ENCODE peak calls at places on chromosomes 16 and 17, in four cellular contexts. One of them, this sample, is unnamed.
A peak's percentile ranks its signal among the peaks of the same experiment; 100 is the strongest.

GRCh38 chr17:3213587-3213986 is 6.1 kb downstream of the OR1A1 start:
- DNase-seq in HCT116: peak; percentile 31
- DNase-seq in Panc1: no peak
- DNase-seq in K562: no peak
- DNase-seq in this sample: no peak

GRCh38 chr16:83002351-83003334 is 375.9 kb downstream of the CDH13 start:
- DNase-seq in Panc1: no peak
- DNase-seq in HCT116: no peak
- DNase-seq in K562: no peak
- DNase-seq in this sample: no peak

GRCh38 chr17:40068129-40068581 is 5.4 kb downstream of the THRA start:
- DNase-seq in K562: no peak
- DNase-seq in HCT116: no peak
- DNase-seq in Panc1: no peak
- DNase-seq in this sample: no peak

GRCh38 chr16:28863929-28864886 is 565 bp downstream of the SH2B1 start:
- DNase-seq in HCT116: no peak
- DNase-seq in K562: peak; percentile 84
- DNase-seq in Panc1: no peak
- DNase-seq in this sample: no peak

GRCh38 chr17:75910699-75911098 is 6.0 kb upstream of the MRPL38 start:
- DNase-seq in HCT116: no peak
- DNase-seq in Panc1: no peak
- DNase-seq in K562: no peak
- DNase-seq in this sample: no peak

GRCh38 chr17:9006175-9006767 is 15.0 kb upstream of the NTN1 start:
- DNase-seq in K562: no peak
- DNase-seq in HCT116: no peak
- DNase-seq in Panc1: no peak
- DNase-seq in this sample: no peak

GRCh38 chr17:72719582-72720493 is 372.6 kb downstream of the SLC39A11 start:
- DNase-seq in HCT116: no peak
- DNase-seq in Panc1: no peak
- DNase-seq in K562: no peak
- DNase-seq in this sample: no peak

GRCh38 chr17:75876938-75877751 is 1.2 kb downstream of the TRIM47 start:
- DNase-seq in Panc1: no peak
- DNase-seq in HCT116: peak; percentile 87
- DNase-seq in K562: no peak
- DNase-seq in this sample: peak; percentile 74

GRCh38 chr17:12089809-12090384 is 69.2 kb downstream of the MAP2K4 start:
- DNase-seq in HCT116: no peak
- DNase-seq in K562: peak; percentile 5
- DNase-seq in Panc1: peak; percentile 18
- DNase-seq in this sample: peak; percentile 69

GRCh38 chr17:10743316-10744009 is 13.6 kb upstream of the TMEM220 start:
- DNase-seq in K562: no peak
- DNase-seq in Panc1: no peak
- DNase-seq in HCT116: no peak
- DNase-seq in this sample: no peak

GRCh38 chr16:10961231-10961630 is 16.9 kb downstream of the CLEC16A start:
- DNase-seq in Panc1: no peak
- DNase-seq in K562: no peak
- DNase-seq in HCT116: no peak
- DNase-seq in this sample: no peak

GRCh38 chr17:39904990-39905288 is 13.5 kb downstream of the GSDMB start:
- DNase-seq in Panc1: no peak
- DNase-seq in HCT116: no peak
- DNase-seq in K562: no peak
- DNase-seq in this sample: no peak

GRCh38 chr16:84899414-84899813 is 79.6 kb downstream of the CRISPLD2 start:
- DNase-seq in HCT116: no peak
- DNase-seq in Panc1: no peak
- DNase-seq in K562: no peak
- DNase-seq in this sample: no peak

GRCh38 chr16:14179116-14179515 is 108.0 kb downstream of the MRTFB start:
- DNase-seq in Panc1: no peak
- DNase-seq in K562: no peak
- DNase-seq in HCT116: no peak
- DNase-seq in this sample: no peak

GRCh38 chr17:57269052-57269451 is 12.7 kb downstream of the MSI2 start:
- DNase-seq in HCT116: no peak
- DNase-seq in K562: no peak
- DNase-seq in Panc1: no peak
- DNase-seq in this sample: no peak

GRCh38 chr17:15649861-15650391 is 30.4 kb upstream of the FBXW10B start:
- DNase-seq in Panc1: peak; percentile 77
- DNase-seq in K562: no peak
- DNase-seq in HCT116: peak; percentile 91
- DNase-seq in this sample: no peak

GRCh38 chr17:1574697-1575471 is 12.3 kb upstream of the PITPNA start:
- DNase-seq in Panc1: no peak
- DNase-seq in HCT116: no peak
- DNase-seq in K562: no peak
- DNase-seq in this sample: no peak

GRCh38 chr17:54324813-54325212 is 502.1 kb downstream of the KIF2B start:
- DNase-seq in Panc1: no peak
- DNase-seq in K562: no peak
- DNase-seq in HCT116: no peak
- DNase-seq in this sample: no peak

GRCh38 chr16:66298571-66299120 is 67.8 kb upstream of the CDH5 start:
- DNase-seq in Panc1: no peak
- DNase-seq in HCT116: no peak
- DNase-seq in K562: no peak
- DNase-seq in this sample: no peak

GRCh38 chr17:41329279-41329925 is 13.9 kb upstream of the KRTAP17-1 start:
- DNase-seq in HCT116: peak; percentile 40
- DNase-seq in Panc1: no peak
- DNase-seq in K562: peak; percentile 38
- DNase-seq in this sample: peak; percentile 52

GRCh38 chr17:7438050-7438614 is 1.2 kb upstream of the FGF11 start:
- DNase-seq in HCT116: no peak
- DNase-seq in Panc1: no peak
- DNase-seq in K562: peak; percentile 59
- DNase-seq in this sample: no peak

GRCh38 chr17:6079155-6079554 is 9.0 kb downstream of the WSCD1 start:
- DNase-seq in K562: no peak
- DNase-seq in Panc1: no peak
- DNase-seq in HCT116: no peak
- DNase-seq in this sample: no peak

GRCh38 chr17:41476866-41477815 is 3.8 kb downstream of the KRT35 start:
- DNase-seq in Panc1: no peak
- DNase-seq in K562: no peak
- DNase-seq in HCT116: no peak
- DNase-seq in this sample: no peak

GRCh38 chr17:29608986-29609385 is 13.7 kb downstream of the CORO6 start:
- DNase-seq in HCT116: no peak
- DNase-seq in K562: no peak
- DNase-seq in Panc1: no peak
- DNase-seq in this sample: no peak

GRCh38 chr16:3782566-3782965 is 65.2 kb upstream of the TRAP1 start:
- DNase-seq in Panc1: no peak
- DNase-seq in HCT116: no peak
- DNase-seq in K562: no peak
- DNase-seq in this sample: no peak

GRCh38 chr16:3783516-3783915 is 66.2 kb upstream of the TRAP1 start:
- DNase-seq in Panc1: no peak
- DNase-seq in K562: no peak
- DNase-seq in HCT116: no peak
- DNase-seq in this sample: no peak

GRCh38 chr16:3781421-3781820 is 64.1 kb upstream of the TRAP1 start:
- DNase-seq in HCT116: no peak
- DNase-seq in K562: no peak
- DNase-seq in Panc1: no peak
- DNase-seq in this sample: no peak

GRCh38 chr16:3776316-3776715 is 59.0 kb upstream of the TRAP1 start:
- DNase-seq in Panc1: no peak
- DNase-seq in HCT116: no peak
- DNase-seq in K562: no peak
- DNase-seq in this sample: no peak

GRCh38 chr16:3780570-3780969 is 63.2 kb upstream of the TRAP1 start:
- DNase-seq in Panc1: no peak
- DNase-seq in K562: no peak
- DNase-seq in HCT116: no peak
- DNase-seq in this sample: no peak
- TF ChIP-seq TCF7L2 in Panc1: no peak
- TF ChIP-seq TCF7L2 in K562: no peak
- TF ChIP-seq TCF7L2 in HCT116: no peak
- TF ChIP-seq TCF7L2 in this sample: no peak

DNA sequence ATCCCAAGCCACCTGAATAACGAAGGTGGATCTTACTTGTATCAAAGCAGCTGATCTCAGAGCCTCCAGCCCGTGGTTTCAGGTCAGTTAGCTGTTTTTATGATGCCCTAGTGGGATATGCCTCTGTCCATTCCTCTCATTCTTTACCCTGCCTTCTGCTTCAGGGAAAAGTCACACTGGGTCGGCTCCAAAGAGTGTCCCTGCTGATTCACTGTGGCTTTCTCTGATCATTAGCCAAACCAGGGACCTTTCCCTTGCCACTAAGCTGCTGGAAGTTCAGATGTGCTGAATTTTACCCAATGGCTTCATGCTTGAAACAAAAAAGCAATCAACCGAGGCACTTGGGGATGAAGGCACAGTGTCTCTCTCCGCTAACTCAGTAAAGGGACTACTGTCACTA is 170.2 kb upstream of the SALL1 start:
- DNase-seq in HCT116: no peak
- DNase-seq in Panc1: no peak
- DNase-seq in K562: no peak
- DNase-seq in this sample: no peak
- TF ChIP-seq TCF7L2 in HCT116: no peak
- TF ChIP-seq TCF7L2 in Panc1: no peak
- TF ChIP-seq TCF7L2 in K562: no peak
- TF ChIP-seq TCF7L2 in this sample: no peak

GRCh38 chr17:78563189-78564145 is 13.7 kb downstream of the DNAH17 start:
- DNase-seq in K562: no peak
- DNase-seq in HCT116: no peak
- DNase-seq in Panc1: no peak
- DNase-seq in this sample: peak; percentile 24
- TF ChIP-seq TCF7L2 in K562: no peak
- TF ChIP-seq TCF7L2 in HCT116: no peak
- TF ChIP-seq TCF7L2 in Panc1: no peak
- TF ChIP-seq TCF7L2 in this sample: no peak

GRCh38 chr17:46894476-46895151 is 28.3 kb upstream of the GOSR2 start:
- DNase-seq in K562: peak; percentile 33
- DNase-seq in HCT116: no peak
- DNase-seq in Panc1: no peak
- DNase-seq in this sample: no peak
- TF ChIP-seq TCF7L2 in K562: no peak
- TF ChIP-seq TCF7L2 in HCT116: no peak
- TF ChIP-seq TCF7L2 in Panc1: no peak
- TF ChIP-seq TCF7L2 in this sample: no peak

DNA sequence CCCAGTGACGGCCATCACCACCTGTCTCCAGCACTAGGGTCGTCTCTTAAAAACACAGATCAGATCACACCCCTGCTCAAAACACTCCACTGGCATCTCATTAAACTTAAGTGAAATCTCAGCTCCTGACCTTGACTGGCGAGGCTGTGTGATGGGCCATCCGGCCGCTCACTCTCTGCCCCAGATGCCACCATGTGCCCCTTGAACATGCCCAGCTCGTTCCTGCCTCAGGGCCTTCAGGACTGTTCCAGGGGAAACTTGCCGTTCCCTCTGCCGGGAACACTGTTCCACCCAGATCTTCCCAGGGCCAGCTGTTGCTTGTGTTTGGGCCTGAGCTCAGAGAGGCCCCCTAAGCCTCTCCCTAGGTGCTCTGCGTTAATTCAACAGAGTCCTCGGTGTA is 39.4 kb downstream of the RPH3AL start:
- DNase-seq in HCT116: no peak
- DNase-seq in Panc1: no peak
- DNase-seq in K562: no peak
- DNase-seq in this sample: no peak
- TF ChIP-seq TCF7L2 in HCT116: no peak
- TF ChIP-seq TCF7L2 in Panc1: no peak
- TF ChIP-seq TCF7L2 in K562: no peak
- TF ChIP-seq TCF7L2 in this sample: no peak

GRCh38 chr16:1351582-1352362 is at the start of the genes GNPTG and TSR3:
- DNase-seq in Panc1: no peak
- DNase-seq in K562: peak; percentile 94
- DNase-seq in HCT116: peak; percentile 60
- DNase-seq in this sample: peak; percentile 61
- TF ChIP-seq TCF7L2 in Panc1: no peak
- TF ChIP-seq TCF7L2 in K562: no peak
- TF ChIP-seq TCF7L2 in HCT116: peak; percentile 26
- TF ChIP-seq TCF7L2 in this sample: no peak

DNA sequence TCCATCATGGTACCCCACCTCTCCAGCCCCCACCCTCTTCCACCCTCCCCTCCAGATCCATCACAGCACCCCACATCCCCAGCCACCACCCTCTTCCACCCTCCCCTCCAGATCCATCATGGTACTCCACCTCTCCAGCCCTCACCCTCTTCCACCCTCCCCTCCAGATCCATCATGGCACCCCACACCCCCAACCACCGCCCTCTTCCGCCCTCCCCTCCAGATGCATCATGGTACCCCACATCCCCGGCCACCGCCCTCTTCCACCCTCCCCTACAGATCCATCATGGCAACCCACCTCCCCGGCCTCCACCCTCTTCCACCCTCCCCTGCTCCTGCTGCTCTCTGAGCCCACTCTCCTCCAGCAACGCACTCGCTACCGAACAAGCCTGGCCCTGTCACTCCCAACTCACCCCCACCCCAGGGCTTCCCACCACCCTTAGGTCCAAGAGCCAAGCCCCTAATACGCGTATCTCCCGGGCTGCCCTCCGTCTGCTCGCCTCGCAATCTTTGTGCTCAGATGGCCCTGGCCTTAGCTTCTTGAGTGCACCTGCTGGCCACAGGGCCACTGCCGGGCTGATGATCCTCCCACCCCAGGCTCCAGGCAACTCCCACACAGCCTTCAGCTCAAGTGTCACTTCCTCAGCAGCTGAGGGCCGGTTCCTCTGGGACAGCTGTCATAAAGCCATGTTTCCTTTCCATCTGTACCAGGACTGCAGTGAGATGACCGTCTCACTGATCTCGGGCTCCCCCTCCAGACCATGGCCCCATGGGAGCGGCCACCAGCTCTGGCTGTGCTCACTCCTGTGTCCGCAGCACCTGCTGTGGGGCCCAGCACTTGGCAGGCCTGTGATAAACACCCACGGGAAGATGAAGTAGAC is 25.5 kb downstream of the KDM8 start:
- DNase-seq in Panc1: no peak
- DNase-seq in K562: peak; percentile 38
- DNase-seq in HCT116: no peak
- DNase-seq in this sample: no peak
- TF ChIP-seq TCF7L2 in Panc1: no peak
- TF ChIP-seq TCF7L2 in K562: peak; percentile 74
- TF ChIP-seq TCF7L2 in HCT116: no peak
- TF ChIP-seq TCF7L2 in this sample: no peak

DNA sequence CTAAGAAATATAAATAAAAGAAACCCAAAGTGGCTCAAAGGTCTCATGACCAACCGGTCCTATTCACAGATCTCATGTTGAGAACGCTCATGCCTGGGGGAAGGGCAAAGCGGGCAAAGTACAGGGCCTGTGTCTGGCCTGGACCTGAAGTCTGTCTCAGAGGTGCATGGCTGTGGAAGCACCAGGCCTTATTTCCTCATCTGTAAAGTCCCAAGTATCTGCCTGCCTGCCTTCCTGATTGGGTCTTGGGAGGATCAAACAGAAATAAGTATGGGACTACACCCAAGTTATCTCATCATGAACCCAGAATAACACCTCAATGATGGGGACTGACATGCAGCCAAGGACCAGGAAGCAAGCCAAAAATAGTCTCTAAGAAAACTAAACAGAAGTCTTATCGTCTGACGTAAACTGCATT is 14.2 kb downstream of the AXIN2 start:
- DNase-seq in HCT116: no peak
- DNase-seq in K562: no peak
- DNase-seq in Panc1: no peak
- DNase-seq in this sample: peak; percentile 75
- TF ChIP-seq TCF7L2 in HCT116: no peak
- TF ChIP-seq TCF7L2 in K562: no peak
- TF ChIP-seq TCF7L2 in Panc1: no peak
- TF ChIP-seq TCF7L2 in this sample: no peak

This sample was measured in HepG2.